ENCODE peak calls at places on chromosomes 2 and 18, in four cellular contexts. C is SW480, E is thoracic aorta, S is RCC 7860. B is an unnamed sample.
A peak's percentile ranks its signal among the peaks of the same experiment; 100 is the strongest.

GRCh38 chr2:222304737-222305509 is 6.1 kb upstream of the PAX3 start:
- DNase-seq in C (peak; percentile 32), S (no peak), E (no peak), B (no peak)

GRCh38 chr18:48835745-48836191 is 115.0 kb downstream of the SMAD7 start:
- DNase-seq in S (no peak), C (no peak), E (no peak), B (no peak)

GRCh38 chr2:110755494-110756078 is 23.2 kb downstream of the ACOXL start:
- DNase-seq in E (no peak), S (peak; percentile 46), C (peak; percentile 36), B (peak; percentile 4)

GRCh38 chr2:190235551-190235950 is 84.1 kb downstream of the HIBCH start:
- DNase-seq in E (no peak), S (no peak), C (no peak), B (no peak)

GRCh38 chr2:714005-714741 is 37.0 kb upstream of the TMEM18 start:
- DNase-seq in E (no peak), C (peak; percentile 55), S (peak; percentile 26), B (peak; percentile 56)

GRCh38 chr2:69213832-69214231 is 173.2 kb downstream of the GFPT1 start:
- DNase-seq in S (no peak), C (no peak), E (no peak), B (no peak)

GRCh38 chr2:1749489-1749748 is 5.1 kb upstream of the PXDN start:
- DNase-seq in E (no peak), S (no peak), C (no peak), B (no peak)

GRCh38 chr2:16525265-16525887 is 140.3 kb downstream of the CYRIA start:
- DNase-seq in S (no peak), E (no peak), C (peak; percentile 19), B (no peak)

GRCh38 chr2:42733852-42734251 is 30.1 kb downstream of the OXER1 start:
- DNase-seq in C (no peak), S (no peak), E (no peak), B (no peak)

GRCh38 chr2:235358981-235359471 is 134.8 kb upstream of the AGAP1 start:
- DNase-seq in E (no peak), S (peak; percentile 94), C (no peak), B (no peak)

GRCh38 chr18:62522178-62522509 is 681 bp upstream of the ZCCHC2 start:
- DNase-seq in E (no peak), S (no peak), C (peak; percentile 11), B (no peak)

GRCh38 chr2:191539068-191539467 is 138.9 kb upstream of the NABP1 start:
- DNase-seq in C (no peak), S (no peak), E (no peak), B (no peak)

GRCh38 chr2:120494446-120494845 is 148.5 kb downstream of the INHBB start:
- DNase-seq in C (no peak), S (no peak), E (no peak), B (no peak)

GRCh38 chr2:176562359-176563043 is 293.3 kb downstream of the MTX2 start:
- DNase-seq in E (no peak), S (no peak), C (no peak), B (no peak)

GRCh38 chr2:218026244-218026643 is 23.4 kb upstream of the TNS1 start:
- DNase-seq in S (no peak), C (no peak), E (no peak), B (no peak)

GRCh38 chr18:21453512-21453862 is 147.0 kb downstream of the ESCO1 start:
- DNase-seq in C (no peak), E (no peak), S (no peak), B (peak; percentile 88)

GRCh38 chr2:97751752-97752151 is 38.4 kb downstream of the ZAP70 start:
- DNase-seq in E (no peak), C (peak; percentile 42), S (no peak), B (no peak)

GRCh38 chr2:36439084-36439483 is 83.5 kb downstream of the CRIM1 start:
- DNase-seq in S (no peak), C (no peak), E (no peak), B (no peak)

GRCh38 chr2:59288771-59289170 is 1047.6 kb upstream of the FANCL start:
- DNase-seq in E (no peak), S (no peak), C (no peak), B (no peak)

GRCh38 chr18:74682998-74683311 is 85.3 kb downstream of the ZNF407 start:
- DNase-seq in E (no peak), S (no peak), C (no peak), B (no peak)

GRCh38 chr2:85017436-85018048 is 46.6 kb downstream of the KCMF1 start:
- DNase-seq in S (no peak), E (no peak), C (peak; percentile 32), B (no peak)

GRCh38 chr2:20614201-20615045 is 36.5 kb downstream of the HS1BP3 start:
- DNase-seq in C (peak; percentile 81), E (no peak), S (peak; percentile 41), B (peak; percentile 60)

GRCh38 chr2:237320801-237321563 is 93.0 kb downstream of the COL6A3 start:
- DNase-seq in C (no peak), E (no peak), S (no peak), B (peak; percentile 15)

GRCh38 chr18:7104649-7105048 is 12.9 kb downstream of the LAMA1 start:
- DNase-seq in E (no peak), S (no peak), C (no peak), B (no peak)

B was measured in G401.